ENCODE peak calls at places on chromosomes 11 and 22, in six cellular contexts. One of them, this sample, is unnamed.

GRCh38 chr22:39170825-39171622 is 18.5 kb upstream of the CBX7 start:
- DNase-seq in A549: peak
- DNase-seq in HepG2: peak
- DNase-seq in K562: peak
- DNase-seq in GM12878: peak
- DNase-seq in IMR-90: peak
- DNase-seq in this sample: peak

GRCh38 chr11:67002297-67002913 is 20.5 kb upstream of the SYT12 start:
- DNase-seq in A549: no peak
- DNase-seq in HepG2: no peak
- DNase-seq in K562: no peak
- DNase-seq in GM12878: no peak
- DNase-seq in IMR-90: no peak
- DNase-seq in this sample: no peak

GRCh38 chr22:41619979-41620645 is 731 bp downstream of the DESI1 start:
- DNase-seq in A549: no peak
- DNase-seq in HepG2: peak
- DNase-seq in K562: peak
- DNase-seq in GM12878: no peak
- DNase-seq in IMR-90: no peak
- DNase-seq in this sample: peak

GRCh38 chr11:100876826-100877545 is 189.9 kb downstream of the ARHGAP42 start:
- DNase-seq in A549: no peak
- DNase-seq in HepG2: no peak
- DNase-seq in K562: no peak
- DNase-seq in GM12878: no peak
- DNase-seq in IMR-90: peak
- DNase-seq in this sample: no peak

GRCh38 chr22:24728790-24729637 is 45.5 kb downstream of the PIWIL3 start:
- DNase-seq in A549: no peak
- DNase-seq in HepG2: peak
- DNase-seq in K562: peak
- DNase-seq in GM12878: no peak
- DNase-seq in IMR-90: peak
- DNase-seq in this sample: peak

GRCh38 chr11:47325271-47326041 is 27.0 kb downstream of the MYBPC3 start:
- DNase-seq in A549: no peak
- DNase-seq in HepG2: no peak
- DNase-seq in K562: no peak
- DNase-seq in GM12878: no peak
- DNase-seq in IMR-90: no peak
- DNase-seq in this sample: no peak

GRCh38 chr11:9703280-9703679 is 39.4 kb downstream of the SWAP70 start:
- DNase-seq in A549: no peak
- DNase-seq in HepG2: no peak
- DNase-seq in K562: no peak
- DNase-seq in GM12878: no peak
- DNase-seq in IMR-90: no peak
- DNase-seq in this sample: no peak

GRCh38 chr22:29574762-29575450 is 6.0 kb downstream of the NIPSNAP1 start:
- DNase-seq in A549: no peak
- DNase-seq in HepG2: peak
- DNase-seq in K562: no peak
- DNase-seq in GM12878: no peak
- DNase-seq in IMR-90: no peak
- DNase-seq in this sample: no peak

GRCh38 chr11:67628710-67629385 is 889 bp downstream of the NUDT8 start:
- DNase-seq in A549: no peak
- DNase-seq in HepG2: no peak
- DNase-seq in K562: no peak
- DNase-seq in GM12878: no peak
- DNase-seq in IMR-90: no peak
- DNase-seq in this sample: no peak

GRCh38 chr11:128886401-128887119 is 4.6 kb upstream of the KCNJ5 start:
- DNase-seq in A549: no peak
- DNase-seq in HepG2: no peak
- DNase-seq in K562: no peak
- DNase-seq in GM12878: no peak
- DNase-seq in IMR-90: no peak
- DNase-seq in this sample: peak

GRCh38 chr11:1826552-1827094 is 8.2 kb upstream of the SYT8 start:
- DNase-seq in A549: peak
- DNase-seq in HepG2: peak
- DNase-seq in K562: peak
- DNase-seq in GM12878: no peak
- DNase-seq in IMR-90: peak
- DNase-seq in this sample: peak

GRCh38 chr22:25139062-25139461 is 60.6 kb upstream of the CRYBB3 start:
- DNase-seq in A549: no peak
- DNase-seq in HepG2: no peak
- DNase-seq in K562: no peak
- DNase-seq in GM12878: no peak
- DNase-seq in IMR-90: no peak
- DNase-seq in this sample: no peak

GRCh38 chr11:67054851-67055523 is 1.7 kb upstream of the RHOD start:
- DNase-seq in A549: peak
- DNase-seq in HepG2: peak
- DNase-seq in K562: peak
- DNase-seq in GM12878: no peak
- DNase-seq in IMR-90: peak
- DNase-seq in this sample: peak

GRCh38 chr11:70364745-70365535 is 33.4 kb upstream of the CTTN start:
- DNase-seq in A549: no peak
- DNase-seq in HepG2: no peak
- DNase-seq in K562: no peak
- DNase-seq in GM12878: peak
- DNase-seq in IMR-90: no peak
- DNase-seq in this sample: no peak
- TF ChIP-seq SMC3 in A549: no peak
- TF ChIP-seq SMC3 in HepG2: no peak
- TF ChIP-seq SMC3 in K562: no peak
- TF ChIP-seq SMC3 in GM12878: no peak
- TF ChIP-seq SMC3 in IMR-90: no peak
- TF ChIP-seq SMC3 in this sample: no peak

DNA sequence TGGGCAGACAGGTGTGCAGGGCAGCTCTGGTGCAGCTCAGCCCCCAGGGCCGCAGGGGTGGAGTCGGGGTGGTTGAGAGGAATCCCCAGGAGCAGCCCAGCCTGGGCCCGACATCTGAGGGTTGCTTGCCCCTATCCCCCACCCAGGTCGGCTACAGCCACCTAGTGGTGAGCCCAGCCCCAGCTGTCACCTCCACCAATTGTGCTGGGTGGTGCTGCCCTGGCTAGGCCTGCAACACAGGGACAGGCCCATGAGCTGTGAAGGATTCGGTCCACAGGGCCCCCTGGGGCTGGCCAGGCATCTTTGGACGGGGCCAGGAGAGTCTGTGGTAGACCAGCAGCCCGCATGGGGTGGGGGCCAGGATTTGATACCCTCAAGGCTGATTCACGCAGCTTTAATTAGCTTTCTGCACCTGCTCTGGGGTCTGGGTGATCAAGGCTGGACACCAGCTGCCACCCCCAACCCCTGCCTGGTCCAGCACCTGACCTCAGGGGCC is 29.5 kb downstream of the RTN4R start:
- DNase-seq in A549: peak
- DNase-seq in HepG2: peak
- DNase-seq in K562: peak
- DNase-seq in GM12878: no peak
- DNase-seq in IMR-90: no peak
- DNase-seq in this sample: peak
- TF ChIP-seq CTCF in A549: peak
- TF ChIP-seq CTCF in HepG2: peak
- TF ChIP-seq CTCF in K562: peak
- TF ChIP-seq CTCF in GM12878: peak
- TF ChIP-seq CTCF in IMR-90: peak
- TF ChIP-seq CTCF in this sample: peak

DNA sequence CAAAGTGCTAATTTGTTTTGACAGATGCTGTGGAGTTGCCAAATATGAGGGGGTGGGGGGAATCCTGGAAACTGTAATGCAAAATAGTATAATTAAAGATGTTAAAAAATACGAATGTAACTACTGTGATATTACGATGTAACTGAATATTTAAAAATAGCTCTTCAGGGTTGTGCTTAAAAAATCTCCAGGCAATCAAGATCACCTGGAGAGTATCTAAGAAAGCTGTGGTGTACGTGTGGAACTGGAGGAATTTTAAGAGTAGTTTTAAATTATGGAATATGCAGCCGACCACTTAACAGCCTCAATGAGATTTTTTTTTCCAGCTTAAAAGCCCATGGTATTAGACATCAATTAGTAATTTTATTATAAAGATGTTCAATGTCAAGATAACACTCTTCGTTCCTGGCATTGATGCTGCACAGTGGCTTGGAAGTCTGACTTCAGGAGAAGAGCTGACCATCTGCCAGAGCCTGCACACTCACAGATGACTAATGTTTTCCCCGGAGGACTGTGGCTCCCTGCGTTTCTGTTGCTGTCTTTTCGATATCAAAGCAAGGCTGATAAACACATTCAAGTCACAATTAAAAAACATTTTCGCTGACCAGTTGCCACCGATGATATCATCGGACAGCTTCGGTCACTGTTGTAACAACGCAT is 122.0 kb upstream of the RCN1 start:
- DNase-seq in A549: no peak
- DNase-seq in HepG2: no peak
- DNase-seq in K562: no peak
- DNase-seq in GM12878: no peak
- DNase-seq in IMR-90: peak
- DNase-seq in this sample: peak
- TF ChIP-seq SMC3 in A549: no peak
- TF ChIP-seq SMC3 in HepG2: no peak
- TF ChIP-seq SMC3 in K562: no peak
- TF ChIP-seq SMC3 in GM12878: no peak
- TF ChIP-seq SMC3 in IMR-90: no peak
- TF ChIP-seq SMC3 in this sample: no peak

GRCh38 chr11:62909107-62909894 is 11.9 kb downstream of the CHRM1 start:
- DNase-seq in A549: peak
- DNase-seq in HepG2: peak
- DNase-seq in K562: peak
- DNase-seq in GM12878: no peak
- DNase-seq in IMR-90: peak
- DNase-seq in this sample: peak
- TF ChIP-seq CTCF in A549: peak
- TF ChIP-seq CTCF in HepG2: peak
- TF ChIP-seq CTCF in K562: peak
- TF ChIP-seq CTCF in GM12878: peak
- TF ChIP-seq CTCF in IMR-90: peak
- TF ChIP-seq CTCF in this sample: peak

This sample was measured in SK-N-SH.